ENCODE peak calls at places on chromosomes 3 and 15, in eight cellular contexts. Q is stimulated activated CD4-positive, alpha-beta T cell treated with anti-CD3 and anti-CD28 coated beads, Interleukin-1b, Interleukin-23, amount 100 ng/mL, for 1 hour; U is AG08396; P is T-helper 17 cell; A is fibroblast of mammary gland; C is RWPE2; N is A549; V is DMS79. R is an unnamed sample.
A peak's percentile ranks its signal among the peaks of the same experiment; 100 is the strongest.

GRCh38 chr15:78251136-78251535 is 13.2 kb upstream of the DNAJA4 start:
- DNase-seq in C (peak; percentile 35), U (no peak), N (no peak), A (no peak), V (no peak), Q (no peak), P (no peak), R (no peak)

GRCh38 chr15:57255751-57256150 is 120.6 kb upstream of the CGNL1 start:
- DNase-seq in U (no peak), Q (no peak), N (no peak), A (no peak), P (no peak), V (no peak), C (no peak), R (no peak)

GRCh38 chr15:100781961-100782525 is 97.6 kb upstream of the ALDH1A3 start:
- DNase-seq in A (no peak), P (no peak), N (no peak), Q (no peak), U (no peak), C (peak; percentile 61), V (no peak), R (no peak)

GRCh38 chr15:70362911-70363310 is 265.2 kb upstream of the TLE3 start:
- DNase-seq in C (peak; percentile 53), A (peak; percentile 39), N (no peak), U (peak; percentile 67), V (no peak), P (no peak), Q (no peak), R (no peak)

GRCh38 chr3:187744169-187745151 is 808 bp downstream of the BCL6 start:
- DNase-seq in U (peak; percentile 31), A (peak; percentile 36), Q (peak; percentile 23), V (no peak), N (peak; percentile 15), C (no peak), P (peak; percentile 34), R (no peak)

GRCh38 chr3:98812851-98813374 is 49.8 kb downstream of the ST3GAL6 start:
- DNase-seq in P (no peak), U (peak; percentile 11), A (peak; percentile 50), C (no peak), Q (no peak), V (no peak), N (peak; percentile 45), R (peak; percentile 44)

GRCh38 chr3:59773970-59774369 is 724.1 kb upstream of the CFAP20DC start:
- DNase-seq in C (no peak), A (peak; percentile 24), N (no peak), U (no peak), Q (no peak), P (no peak), V (no peak), R (no peak)

GRCh38 chr15:77031376-77032050 is 36.6 kb downstream of the PSTPIP1 start:
- DNase-seq in C (peak; percentile 68), A (no peak), U (no peak), N (no peak), V (no peak), P (peak; percentile 7), Q (no peak), R (no peak)

GRCh38 chr15:38930851-38931572 is 366.4 kb upstream of the RASGRP1 start:
- DNase-seq in U (no peak), P (no peak), A (peak; percentile 44), C (no peak), V (no peak), Q (no peak), N (no peak), R (no peak)

GRCh38 chr3:68057637-68058320 is 403.4 kb upstream of the SUCLG2 start:
- DNase-seq in Q (no peak), V (no peak), C (no peak), P (peak; percentile 22), A (no peak), U (no peak), N (no peak), R (no peak)

GRCh38 chr15:77398927-77399326 is 21.0 kb downstream of the PEAK1 start:
- DNase-seq in N (no peak), P (no peak), A (no peak), U (no peak), C (no peak), Q (no peak), V (no peak), R (no peak)

GRCh38 chr15:36818260-36818659 is 238.8 kb downstream of the CDIN1 start:
- DNase-seq in C (peak; percentile 63), Q (no peak), U (no peak), N (no peak), P (no peak), A (no peak), V (no peak), R (no peak)

GRCh38 chr3:197590313-197590962 is 34.7 kb upstream of the BDH1 start:
- DNase-seq in P (no peak), C (no peak), Q (no peak), A (no peak), V (no peak), U (no peak), N (no peak), R (no peak)

GRCh38 chr15:76056931-76057330 is 2.9 kb upstream of the TMEM266 start:
- DNase-seq in Q (no peak), A (no peak), N (no peak), U (no peak), C (no peak), V (no peak), P (no peak), R (no peak)

GRCh38 chr3:29937185-29937584 is 656.3 kb downstream of the RBMS3 start:
- DNase-seq in A (peak; percentile 45), N (no peak), Q (no peak), C (no peak), U (no peak), V (no peak), P (no peak), R (no peak)

GRCh38 chr3:125960456-125961288 is 8.3 kb upstream of the ROPN1B start:
- DNase-seq in Q (no peak), N (no peak), A (no peak), U (peak; percentile 4), V (no peak), C (no peak), P (no peak), R (no peak)

GRCh38 chr15:49313650-49314049 is 109.4 kb upstream of the FGF7 start:
- DNase-seq in Q (no peak), P (no peak), U (peak; percentile 45), A (peak; percentile 89), V (no peak), N (no peak), C (no peak), R (no peak)

GRCh38 chr3:188417329-188417728 is 263.4 kb downstream of the LPP start:
- DNase-seq in C (no peak), V (no peak), P (no peak), A (peak; percentile 28), U (no peak), Q (no peak), N (no peak), R (no peak)

GRCh38 chr15:67033012-67033411 is 32.4 kb upstream of the SMAD3 start:
- DNase-seq in A (no peak), P (no peak), N (no peak), U (no peak), Q (no peak), V (no peak), C (no peak), R (no peak)

GRCh38 chr3:127670761-127671522 is 1.8 kb upstream of the ABTB1 start:
- DNase-seq in A (no peak), U (no peak), Q (no peak), C (no peak), V (no peak), N (no peak), P (no peak), R (no peak)

GRCh38 chr3:129429080-129429451 is 630 bp upstream of the EFCAB12 start:
- DNase-seq in Q (no peak), N (no peak), U (no peak), P (no peak), C (no peak), A (no peak), V (no peak), R (no peak)

GRCh38 chr15:63030101-63030528 is 12.4 kb upstream of the TPM1 start:
- DNase-seq in C (no peak), U (peak; percentile 30), V (no peak), P (no peak), A (peak; percentile 60), Q (no peak), N (no peak), R (no peak)

GRCh38 chr3:37668831-37669610 is 192.7 kb upstream of the CTDSPL start:
- DNase-seq in Q (no peak), A (no peak), N (no peak), U (no peak), V (peak; percentile 6), C (no peak), P (no peak), R (no peak)

GRCh38 chr3:54304867-54305266 is 182.5 kb downstream of the CACNA2D3 start:
- DNase-seq in A (no peak), Q (no peak), N (no peak), V (no peak), P (no peak), C (no peak), U (no peak), R (no peak)